ENCODE peak calls at places on chromosome 6, in four cellular contexts. R, M, B and K are unnamed samples. For H3K27me3, the result is how much of the 10 kb centered on the place peaks cover.

GRCh38 chr6:51930602-51931001 is 156.8 kb downstream of the PKHD1 start:
- DNase-seq in R (no peak), M (no peak), B (no peak), K (no peak)

GRCh38 chr6:169520104-169520503 is 181.7 kb downstream of the WDR27 start:
- DNase-seq in R (no peak), M (no peak), B (no peak), K (no peak)

GRCh38 chr6:128121610-128122009 is 220.8 kb upstream of the THEMIS start:
- DNase-seq in R (no peak), M (no peak), B (no peak), K (no peak)

GRCh38 chr6:160972111-160972510 is 19.5 kb upstream of the MAP3K4 start:
- DNase-seq in R (no peak), M (no peak), B (no peak), K (no peak)

GRCh38 chr6:13267142-13267621 is 61.2 kb downstream of the TBC1D7 start:
- DNase-seq in R (no peak), M (no peak), B (no peak), K (no peak)

GRCh38 chr6:136118787-136119186 is 131.3 kb downstream of the MTFR2 start:
- DNase-seq in R (no peak), M (no peak), B (no peak), K (no peak)

GRCh38 chr6:161273356-161273751 is 507 bp downstream of the AGPAT4 start:
- DNase-seq in R (peak), M (no peak), B (no peak), K (no peak)

GRCh38 chr6:131728296-131728939 is 17.6 kb upstream of the CTAGE9 start:
- DNase-seq in R (no peak), M (no peak), B (no peak), K (no peak)

GRCh38 chr6:23823421-23823820 is 302.6 kb upstream of the NRSN1 start:
- DNase-seq in R (no peak), M (no peak), B (no peak), K (no peak)

GRCh38 chr6:41970436-41970846 is 28.8 kb upstream of the CCND3 start:
- DNase-seq in R (no peak), M (no peak), B (no peak), K (no peak)

GRCh38 chr6:41406821-41407787 is 71.7 kb downstream of the NCR2 start:
- DNase-seq in R (no peak), M (no peak), B (no peak), K (no peak)

GRCh38 chr6:125950293-125950692 is 6.3 kb upstream of the HINT3 start:
- DNase-seq in R (no peak), M (no peak), B (no peak), K (no peak)

GRCh38 chr6:111691345-111692225 is 85.9 kb upstream of the TRAF3IP2 start:
- DNase-seq in R (no peak), M (no peak), B (no peak), K (peak)

GRCh38 chr6:28710466-28711191 is 184.9 kb downstream of the GPX5 start:
- DNase-seq in R (no peak), M (no peak), B (no peak), K (peak)

GRCh38 chr6:149831380-149831820 is 32.8 kb downstream of the LRP11 start:
- DNase-seq in R (no peak), M (no peak), B (no peak), K (no peak)

GRCh38 chr6:143632894-143633293 is 44.9 kb upstream of the PHACTR2 start:
- DNase-seq in R (no peak), M (no peak), B (no peak), K (no peak)

GRCh38 chr6:152651986-152652385 is 14.8 kb upstream of the SYNE1 start:
- DNase-seq in R (no peak), M (no peak), B (no peak), K (no peak)

GRCh38 chr6:43159599-43159998 is 11.5 kb upstream of the SRF start:
- DNase-seq in R (no peak), M (no peak), B (no peak), K (no peak)

GRCh38 chr6:164097557-164098398 is 683.3 kb downstream of the QKI start:
- DNase-seq in R (no peak), M (no peak), B (no peak), K (no peak)

GRCh38 chr6:105985816-105986632 is 100.1 kb upstream of the PRDM1 start:
- DNase-seq in R (no peak), M (no peak), B (no peak), K (peak)

GRCh38 chr6:31126416-31127175 is 6.3 kb upstream of the CDSN start:
- DNase-seq in R (no peak), M (no peak), B (no peak), K (no peak)

GRCh38 chr6:135640449-135641111 is 143.0 kb upstream of the AHI1 start:
- DNase-seq in R (no peak), M (no peak), B (no peak), K (no peak)

GRCh38 chr6:21593927-21594421 is 423 bp downstream of the SOX4 start:
- DNase-seq in R (no peak), M (peak), B (peak), K (peak)

GRCh38 chr6:17408081-17408480 is 14.7 kb downstream of the CAP2 start:
- DNase-seq in R (no peak), M (no peak), B (no peak), K (no peak)

GRCh38 chr6:125843593-125843992 is 52.8 kb downstream of the NCOA7 start:
- DNase-seq in R (no peak), M (no peak), B (no peak), K (no peak)

GRCh38 chr6:30700340-30700739 is 9.6 kb upstream of the NRM start:
- DNase-seq in R (no peak), M (no peak), B (no peak), K (no peak)

GRCh38 chr6:139243531-139243930 is 48.3 kb downstream of the TXLNB start:
- DNase-seq in R (no peak), M (no peak), B (no peak), K (no peak)

GRCh38 chr6:144581807-144582537 is 296.8 kb downstream of the UTRN start:
- DNase-seq in R (no peak), M (no peak), B (no peak), K (peak)

GRCh38 chr6:168116446-168116974 is 37.5 kb upstream of the FRMD1 start:
- DNase-seq in R (no peak), M (no peak), B (no peak), K (no peak)

GRCh38 chr6:11459002-11459658 is 78.4 kb upstream of the TMEM170B start:
- DNase-seq in R (no peak), M (peak), B (no peak), K (no peak)

GRCh38 chr6:33577106-33577535 is 3.0 kb downstream of the BAK1 start:
- DNase-seq in R (no peak), M (no peak), B (peak), K (no peak)

DNA sequence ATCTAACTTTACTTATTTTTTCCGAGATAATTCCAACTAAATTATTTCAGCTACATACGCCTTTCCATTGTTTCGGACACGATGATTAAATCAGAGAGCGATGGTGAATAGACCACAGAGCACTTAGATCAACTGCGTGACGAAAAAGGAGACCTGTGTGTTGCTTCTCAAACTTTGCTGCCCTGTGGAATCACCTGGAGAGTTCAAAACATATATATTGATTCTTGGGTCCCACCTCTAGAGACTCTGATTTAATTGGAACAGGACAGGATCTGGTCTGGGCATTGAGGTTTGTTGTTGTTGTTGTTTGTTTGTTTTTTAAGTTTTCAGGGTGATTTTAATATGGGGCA is 401 bp upstream of the TNFRSF21 start:
- DNase-seq in R (no peak), M (no peak), B (no peak), K (no peak)
- H3K4me3 ChIP-seq in R (no peak), M (no peak), B (no peak), K (peak)

DNA sequence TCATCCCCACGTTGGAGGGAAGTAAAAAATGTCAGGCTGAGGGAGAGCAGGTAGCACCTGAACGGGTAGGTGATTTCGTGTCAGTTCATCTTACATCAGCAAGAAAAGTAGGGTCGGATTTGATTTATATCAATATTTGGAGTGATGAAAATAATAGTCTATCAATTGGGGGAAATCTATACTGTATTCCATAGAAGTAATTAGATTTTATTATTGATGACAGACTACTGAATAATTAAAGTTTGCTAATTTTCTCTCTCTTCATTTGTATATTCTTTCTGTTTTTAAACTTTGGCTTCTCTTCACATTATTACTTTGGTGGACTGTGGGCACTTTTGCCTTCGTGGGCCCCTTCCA is 78.4 kb downstream of the OLIG3 start:
- DNase-seq in R (no peak), M (no peak), B (no peak), K (no peak)
- H3K27me3 ChIP-seq in R (under half), M (under half), B (under half), K (under half)

GRCh38 chr6:27617700-27618689 is 145.1 kb upstream of the ZNF184 start:
- DNase-seq in R (no peak), M (no peak), B (no peak), K (peak)
- H3K4me3 ChIP-seq in R (no peak), M (peak), B (no peak), K (peak)

DNA sequence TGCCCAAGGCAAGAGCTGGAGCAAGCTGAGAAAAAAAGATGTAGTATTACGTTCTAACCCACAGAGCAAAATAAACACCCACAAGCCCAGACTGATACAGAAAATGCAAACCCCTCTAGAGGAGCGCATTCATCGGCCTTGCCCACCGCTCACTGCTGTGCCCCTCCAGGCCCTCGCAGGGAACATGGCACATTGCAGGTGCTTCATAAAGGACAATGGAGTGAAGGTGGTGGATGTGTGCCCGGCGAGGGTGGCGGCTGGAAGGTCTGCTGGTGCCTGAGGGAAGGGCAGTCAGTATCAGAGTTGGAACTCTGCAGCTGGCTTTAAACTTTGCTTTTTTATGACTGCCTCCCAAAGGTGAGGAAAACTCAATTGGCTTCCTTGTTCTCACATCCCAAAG is 18.5 kb upstream of the IRF4 start:
- DNase-seq in R (no peak), M (no peak), B (no peak), K (no peak)
- H3K27me3 ChIP-seq in R (under half), M (under half), B (under half), K (under half)

DNA sequence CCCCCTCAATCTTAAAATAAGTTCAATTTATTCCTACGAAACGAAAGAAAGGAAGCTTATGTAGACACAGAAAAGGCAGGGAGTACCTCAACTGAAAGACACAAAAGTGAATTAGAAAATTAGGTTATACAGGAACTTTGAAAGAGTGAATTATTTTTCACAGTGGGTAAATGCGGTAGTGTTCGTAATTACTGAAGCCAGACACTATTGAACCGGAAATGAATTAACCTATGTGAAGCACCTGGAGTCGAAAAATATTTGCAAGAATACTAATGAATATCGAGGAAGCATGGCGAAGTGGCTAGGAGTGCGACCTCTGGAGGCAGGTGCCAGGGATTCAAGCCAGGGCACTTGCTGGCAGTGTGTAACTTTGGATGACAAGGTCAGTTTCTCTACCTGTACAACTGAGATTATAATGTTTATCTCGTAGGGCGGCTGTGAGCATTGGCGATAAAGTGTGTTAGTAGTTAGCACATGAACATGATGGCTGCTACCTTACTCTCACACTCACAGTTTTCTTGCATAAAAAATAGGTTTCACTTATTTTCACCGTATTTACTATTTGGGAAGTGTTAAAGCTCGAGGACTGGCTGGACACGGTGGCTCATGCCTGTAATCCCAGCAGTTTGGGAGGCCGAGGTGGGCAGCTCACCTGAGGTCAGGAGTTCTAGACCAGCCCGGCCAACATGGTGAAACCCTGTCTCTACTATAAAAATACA is 542 bp upstream of the SLC18B1 start:
- DNase-seq in R (peak), M (peak), B (peak), K (peak)
- H3K4me3 ChIP-seq in R (peak), M (peak), B (peak), K (peak)

DNA sequence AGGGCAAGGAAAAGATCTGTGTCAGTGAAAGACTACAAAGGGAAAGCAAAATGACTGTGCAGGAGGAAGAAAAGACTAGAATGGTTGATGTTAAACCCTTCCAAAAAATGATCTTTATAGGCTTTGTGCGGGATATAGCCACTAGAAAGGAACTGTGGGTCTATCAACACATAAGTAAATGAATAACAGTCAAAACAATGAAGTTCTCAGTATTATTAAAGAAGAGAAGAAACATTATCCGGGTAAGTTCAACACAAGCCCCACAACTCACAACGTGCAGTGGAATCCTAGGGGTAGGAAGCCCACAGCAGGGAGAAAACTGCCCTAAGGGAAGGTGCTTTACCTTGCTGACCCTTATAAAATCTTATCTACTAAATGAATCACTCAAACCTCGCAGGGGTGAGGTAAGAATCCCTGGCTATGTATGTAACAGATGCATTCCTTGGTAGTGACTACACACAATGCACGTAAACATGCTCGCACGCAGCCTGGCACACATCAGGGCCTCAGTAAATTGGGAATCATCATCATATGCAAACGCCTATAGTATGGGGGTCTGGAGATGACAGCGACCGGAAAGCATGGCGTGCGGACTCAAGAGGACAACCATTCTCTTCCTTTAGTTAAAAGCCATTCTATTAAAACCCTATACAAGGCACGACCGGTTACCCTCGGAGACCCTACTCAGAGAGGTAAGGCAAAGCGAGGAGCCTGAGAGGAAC is 11.3 kb downstream of the TFAP2A start:
- DNase-seq in R (no peak), M (no peak), B (no peak), K (no peak)
- H3K27me3 ChIP-seq in R (under half), M (under half), B (under half), K (half or more)